ENCODE peak calls at places on chromosomes 4 and X, in six cellular contexts. Z is keratinocyte, F is lower lobe of right lung, C is upper lobe of right lung, A is aorta, U is A549. T is an unnamed sample. For H3K4me1, the result is how much of the 10 kb centered on the place peaks cover.

GRCh38 chr4:8574796-8575370 is 5.3 kb upstream of the GPR78 start:
- DNase-seq in C (peak), F (no peak), Z (no peak), U (no peak), A (no peak), T (no peak)

GRCh38 chrX:12309040-12309732 is 170.9 kb downstream of the FRMPD4 start:
- DNase-seq in U (peak), Z (no peak), A (no peak), C (no peak), F (no peak), T (no peak)

GRCh38 chrX:77922768-77923167 is 12.3 kb downstream of the ATP7A start:
- DNase-seq in A (no peak), C (no peak), U (no peak), Z (no peak), F (no peak), T (no peak)

GRCh38 chr4:168782439-168782838 is 227.6 kb downstream of the CBR4 start:
- DNase-seq in A (no peak), F (no peak), Z (no peak), C (no peak), U (no peak), T (no peak)

GRCh38 chr4:2574863-2575262 is 38.4 kb downstream of the FAM193A start:
- DNase-seq in U (no peak), A (no peak), C (no peak), Z (no peak), F (peak), T (no peak)

GRCh38 chr4:8438743-8439142 is 1.8 kb downstream of the ACOX3 start:
- DNase-seq in Z (no peak), U (no peak), A (no peak), C (peak), F (no peak), T (peak)

GRCh38 chr4:130468340-130468739 is 1372.4 kb downstream of the C4orf33 start:
- DNase-seq in U (no peak), C (no peak), A (no peak), Z (no peak), F (no peak), T (no peak)

GRCh38 chrX:44042731-44043130 is 69.5 kb upstream of the NDP start:
- DNase-seq in C (no peak), A (no peak), Z (no peak), F (no peak), U (no peak), T (no peak)

DNA sequence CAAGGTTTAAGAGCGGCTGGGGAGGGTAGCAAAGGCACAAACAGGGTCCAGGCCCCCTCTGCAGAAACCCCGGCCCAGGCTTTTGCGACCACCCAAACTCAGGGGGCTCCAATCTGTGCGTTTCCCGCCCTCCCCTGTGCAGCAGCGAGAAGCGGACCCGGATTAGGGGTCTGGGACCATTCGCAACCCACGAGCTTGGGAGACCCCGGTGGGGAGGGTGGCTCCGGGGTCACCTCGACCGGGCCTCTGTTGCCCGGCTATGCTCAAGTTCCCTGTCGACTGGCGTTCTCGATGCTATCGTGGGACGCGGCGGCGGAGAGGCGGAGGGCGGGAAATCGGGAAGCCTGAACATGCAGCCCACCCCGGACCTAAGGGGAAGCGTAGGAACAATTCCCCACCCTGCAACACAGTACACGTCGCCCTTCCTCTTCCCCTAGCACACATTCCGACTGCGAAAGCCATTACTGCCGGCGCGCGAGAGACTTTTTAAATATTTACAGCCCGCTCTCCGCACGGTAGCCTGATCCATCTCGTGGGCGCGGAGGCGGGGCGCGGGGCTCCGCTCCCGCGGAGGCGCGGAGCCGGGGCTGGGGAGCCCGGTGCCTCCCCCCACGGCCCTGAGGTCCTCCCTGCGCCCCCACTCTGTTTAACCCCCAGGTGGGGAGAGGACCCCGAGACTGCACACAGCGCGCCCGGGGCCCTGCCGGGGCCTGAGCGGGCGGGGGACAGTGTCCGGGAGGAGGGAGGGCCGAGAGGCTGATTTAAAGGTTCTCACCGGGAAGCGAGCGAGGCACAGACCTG is 48.1 kb upstream of the BCOR start:
- DNase-seq in C (no peak), F (no peak), A (no peak), U (no peak), Z (no peak), T (no peak)
- H3K4me1 ChIP-seq in C (under half), F (under half), A (under half), U (under half), Z (under half), T (under half)

GRCh38 chrX:148577711-148578110 is 77.3 kb downstream of the AFF2 start:
- DNase-seq in F (no peak), C (no peak), A (no peak), U (no peak), Z (no peak), T (no peak)
- H3K4me1 ChIP-seq in F (under half), C (under half), A (under half), U (under half), Z (under half), T (under half)

DNA sequence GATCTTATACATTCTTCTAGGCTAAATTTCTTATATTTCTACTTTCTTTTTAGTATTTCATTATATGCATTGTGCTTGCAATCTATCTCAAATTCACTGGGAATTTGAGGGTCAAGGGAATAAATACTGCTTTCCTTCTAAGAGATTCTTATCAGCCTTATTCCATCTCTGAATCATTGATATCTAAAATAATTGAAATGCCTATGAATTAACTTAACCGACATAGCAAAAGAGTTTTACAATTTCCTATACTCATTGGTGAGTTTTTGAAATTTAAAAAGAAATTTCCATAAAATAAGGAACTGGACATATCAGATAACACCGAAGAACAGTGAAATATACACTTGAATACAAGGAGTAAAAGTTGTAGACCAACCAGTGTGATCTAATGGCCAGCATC is 373.7 kb downstream of the NAF1 start:
- DNase-seq in Z (no peak), F (no peak), C (no peak), A (no peak), U (no peak), T (no peak)
- H3K4me1 ChIP-seq in Z (under half), F (under half), C (under half), A (under half), U (under half), T (under half)

DNA sequence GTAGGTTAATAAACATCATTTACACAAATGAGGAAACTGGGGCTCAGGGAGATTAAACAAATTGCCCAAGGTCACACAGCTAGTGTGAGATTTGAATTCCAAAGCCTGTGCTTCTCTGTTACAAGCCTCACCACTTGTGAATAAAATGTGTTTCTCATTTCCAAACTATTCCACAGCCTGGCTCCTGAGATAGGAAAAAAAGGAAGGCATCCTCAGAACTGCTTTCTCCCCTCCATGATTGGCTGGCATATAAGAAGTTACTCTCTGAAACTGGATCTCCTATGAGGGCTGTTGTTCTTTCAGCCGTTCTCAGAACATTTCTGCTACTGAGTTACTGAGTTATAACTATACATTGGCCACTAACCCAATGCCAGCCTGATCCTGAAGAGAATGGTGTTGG is 237.9 kb downstream of the MAML3 start:
- DNase-seq in Z (no peak), F (no peak), U (no peak), A (no peak), C (no peak), T (no peak)
- H3K4me1 ChIP-seq in Z (under half), F (half or more), U (half or more), A (under half), C (half or more), T (under half)

DNA sequence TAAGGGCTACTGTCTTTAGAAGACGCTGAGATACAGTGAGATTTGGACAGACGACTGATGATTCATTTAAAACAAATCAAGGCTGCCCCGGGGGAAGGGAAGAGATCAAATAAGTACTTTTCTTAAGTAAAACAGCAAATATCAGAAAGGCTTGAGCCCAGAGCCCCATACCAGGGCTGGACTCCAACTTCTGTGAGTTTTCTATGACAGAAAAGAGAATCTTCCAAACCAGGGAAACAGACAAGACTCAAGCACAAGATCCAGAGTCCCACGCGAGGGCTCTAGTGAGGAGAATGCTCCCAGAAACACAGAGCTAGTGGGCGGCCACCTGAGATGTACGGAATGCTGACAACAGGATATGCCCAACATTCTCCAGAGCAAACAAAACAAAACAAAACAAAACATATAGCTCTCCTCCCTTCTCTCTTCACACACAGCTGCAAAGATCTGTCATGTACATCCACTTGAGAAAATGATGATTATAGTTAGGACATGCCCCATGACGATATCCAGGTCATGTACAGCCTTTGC is 13.1 kb downstream of the ACSL1 start:
- DNase-seq in U (peak), A (no peak), F (no peak), Z (no peak), C (no peak), T (no peak)
- H3K4me1 ChIP-seq in U (half or more), A (under half), F (half or more), Z (under half), C (half or more), T (under half)

GRCh38 chrX:38315186-38315585 is 12.1 kb downstream of the RPGR start:
- DNase-seq in C (no peak), Z (no peak), U (no peak), F (no peak), A (no peak), T (no peak)

GRCh38 chrX:38318606-38319005 is 8.7 kb downstream of the RPGR start:
- DNase-seq in U (no peak), F (no peak), C (no peak), Z (no peak), A (no peak), T (peak)

GRCh38 chrX:38326086-38326485 is 1.2 kb downstream of the RPGR start:
- DNase-seq in U (no peak), F (no peak), A (no peak), Z (no peak), C (no peak), T (no peak)

GRCh38 chrX:38318196-38318595 is 9.1 kb downstream of the RPGR start:
- DNase-seq in A (no peak), Z (no peak), C (no peak), F (no peak), U (no peak), T (no peak)

GRCh38 chrX:38320819-38321218 is 6.5 kb downstream of the RPGR start:
- DNase-seq in Z (no peak), F (no peak), A (no peak), C (no peak), U (no peak), T (no peak)
- H3K4me1 ChIP-seq in Z (under half), F (under half), A (under half), C (under half), U (under half), T (under half)

DNA sequence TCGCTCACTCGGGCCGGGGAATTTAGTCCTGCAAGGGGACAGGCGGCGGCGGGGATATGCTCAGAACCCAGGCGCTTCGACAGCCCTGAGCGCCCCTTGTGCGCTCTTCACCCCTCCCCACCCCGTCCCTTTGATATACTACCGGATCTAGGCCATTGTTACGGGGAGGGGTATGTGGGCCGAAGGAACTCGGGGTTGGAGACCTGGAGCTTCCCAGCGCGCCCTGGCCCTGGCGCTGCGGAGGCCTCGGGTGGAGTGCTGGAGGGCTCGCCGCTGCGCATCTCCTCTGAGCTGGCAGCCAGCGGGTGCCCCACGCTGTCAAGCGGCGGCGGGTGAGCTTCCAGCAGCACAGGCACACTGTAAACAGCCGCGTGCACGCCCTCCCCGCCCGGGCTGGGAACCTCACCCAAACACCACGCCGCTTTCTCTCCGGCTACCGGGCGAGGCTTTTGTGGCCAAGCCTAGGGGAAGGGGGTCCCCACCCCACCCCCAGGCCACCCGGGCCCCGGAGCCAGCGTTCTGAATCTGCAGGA is 54.5 kb upstream of the BCOR start:
- DNase-seq in A (no peak), F (peak), C (peak), U (no peak), Z (no peak), T (peak)
- H3K4me1 ChIP-seq in A (under half), F (under half), C (under half), U (under half), Z (under half), T (under half)

GRCh38 chr4:42641155-42641554 is 15.8 kb downstream of the ATP8A1 start:
- DNase-seq in U (no peak), A (no peak), F (no peak), C (no peak), Z (no peak), T (no peak)
- H3K4me1 ChIP-seq in U (under half), A (under half), F (under half), C (under half), Z (under half), T (under half)